ENCODE peak calls at places on chromosomes 13 and 19, in six cellular contexts. E is cardiac muscle cell, A is thoracic aorta, X is neuronal stem cell, S is transverse colon, C is GM23248. O is an unnamed sample.

GRCh38 chr13:20363162-20363561 is 131.0 kb upstream of the GJB6 start:
- DNase-seq in X (no peak), S (no peak), E (no peak), C (no peak), A (no peak), O (no peak)

GRCh38 chr19:13849991-13850909 is 26.7 kb upstream of the NANOS3 start:
- DNase-seq in A (no peak), C (peak; percentile 89), X (no peak), E (peak; percentile 87), S (peak; percentile 86), O (peak; percentile 94)

GRCh38 chr19:27777242-27777641 is 1435.7 kb downstream of the UQCRFS1 start:
- DNase-seq in C (no peak), A (no peak), X (no peak), E (no peak), S (no peak), O (no peak)

GRCh38 chr19:16051254-16052025 is 24.9 kb upstream of the TPM4 start:
- DNase-seq in C (no peak), E (peak; percentile 58), A (no peak), S (no peak), X (no peak), O (no peak)

GRCh38 chr13:92362717-92363116 is 863.9 kb upstream of the GPC6 start:
- DNase-seq in S (no peak), C (no peak), X (no peak), A (no peak), E (peak; percentile 90), O (no peak)

GRCh38 chr19:4196587-4197148 is 14.2 kb downstream of the ANKRD24 start:
- DNase-seq in C (no peak), E (no peak), S (no peak), A (no peak), X (no peak), O (no peak)

GRCh38 chr19:39871362-39871761 is 25.2 kb upstream of the FBL start:
- DNase-seq in S (no peak), E (no peak), A (no peak), C (no peak), X (no peak), O (no peak)

GRCh38 chr13:72530471-72530870 is 197.0 kb downstream of the MZT1 start:
- DNase-seq in X (no peak), E (no peak), C (no peak), A (no peak), S (no peak), O (no peak)

GRCh38 chr13:30607908-30608307 is 9.8 kb upstream of the USPL1 start:
- DNase-seq in S (peak; percentile 57), C (no peak), A (no peak), X (no peak), E (no peak), O (no peak)

GRCh38 chr19:11735375-11735774 is 3.4 kb downstream of the ZNF823 start:
- DNase-seq in E (no peak), X (no peak), C (peak; percentile 3), S (peak; percentile 34), A (no peak), O (no peak)

GRCh38 chr19:46861691-46862503 is 1.1 kb downstream of the ARHGAP35 start:
- DNase-seq in E (no peak), C (peak; percentile 64), A (no peak), X (no peak), S (peak; percentile 28), O (peak; percentile 41)

GRCh38 chr13:46386426-46386995 is 541 bp downstream of the RUBCNL start:
- DNase-seq in C (peak; percentile 56), A (no peak), X (no peak), E (no peak), S (no peak), O (no peak)

GRCh38 chr13:26473571-26474230 is 83.8 kb upstream of the WASF3 start:
- DNase-seq in E (no peak), X (no peak), S (no peak), C (no peak), A (no peak), O (no peak)

GRCh38 chr13:113636266-113636963 is 21.6 kb downstream of the ATP4B start:
- DNase-seq in A (no peak), E (no peak), S (no peak), C (no peak), X (no peak), O (no peak)

GRCh38 chr19:43901395-43902390 is 33.4 kb downstream of the ZNF45 start:
- DNase-seq in S (peak; percentile 75), X (peak; percentile 75), E (peak; percentile 93), A (no peak), C (peak; percentile 93), O (peak; percentile 90)

GRCh38 chr19:13861714-13862531 is 15.0 kb upstream of the NANOS3 start:
- DNase-seq in E (peak; percentile 96), S (peak; percentile 95), X (peak; percentile 88), A (peak; percentile 71), C (peak; percentile 92), O (peak; percentile 98)

GRCh38 chr19:3751236-3751635 is 10.3 kb downstream of the APBA3 start:
- DNase-seq in E (no peak), S (no peak), A (no peak), X (no peak), C (no peak), O (no peak)

GRCh38 chr13:31930901-31931522 is 100.6 kb upstream of the FRY start:
- DNase-seq in S (no peak), A (no peak), X (no peak), E (peak; percentile 10), C (no peak), O (no peak)

GRCh38 chr19:6740589-6741348 is 1.3 kb downstream of the TRIP10 start:
- DNase-seq in X (peak; percentile 67), E (peak; percentile 53), S (peak; percentile 62), A (no peak), C (peak; percentile 51), O (peak; percentile 89)

GRCh38 chr19:51719251-51719901 is 4.4 kb downstream of the HAS1 start:
- DNase-seq in X (no peak), E (no peak), S (no peak), C (no peak), A (no peak), O (no peak)
- H3K4me1 ChIP-seq in X (peaks cover 7% of the 10 kb centered on the region), E (no peaks in the 10 kb centered on the region), S (peaks cover 7% of the 10 kb centered on the region), C (peaks cover 2% of the 10 kb centered on the region), A (peaks cover 6% of the 10 kb centered on the region), O (no peaks in the 10 kb centered on the region)

DNA sequence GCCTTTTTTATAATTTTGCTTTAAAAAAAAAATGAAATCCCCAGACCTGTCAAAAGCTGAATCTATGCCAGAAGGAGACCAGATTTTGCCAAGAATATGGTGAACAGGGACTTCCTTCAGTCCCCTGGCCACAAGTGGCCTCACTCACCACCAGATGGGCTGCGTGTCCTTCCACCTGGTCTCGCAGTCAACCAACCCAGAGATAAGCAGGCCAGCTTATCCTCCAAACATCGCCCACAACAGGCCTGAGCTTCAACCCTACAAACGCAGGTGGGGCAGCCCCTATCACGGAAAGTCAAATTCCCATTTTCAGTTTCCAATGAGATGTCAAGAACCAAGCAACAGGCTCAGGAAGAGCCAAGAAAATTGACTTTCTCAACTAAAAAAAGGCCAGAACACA is 30.5 kb downstream of the STK24 start:
- DNase-seq in E (no peak), S (no peak), X (no peak), C (no peak), A (no peak), O (no peak)
- H3K4me3 ChIP-seq in E (no peak overlapping the region), S (no peak overlapping the region), X (no peak overlapping the region), C (no peak overlapping the region), A (no peak overlapping the region), O (no peak overlapping the region)

DNA sequence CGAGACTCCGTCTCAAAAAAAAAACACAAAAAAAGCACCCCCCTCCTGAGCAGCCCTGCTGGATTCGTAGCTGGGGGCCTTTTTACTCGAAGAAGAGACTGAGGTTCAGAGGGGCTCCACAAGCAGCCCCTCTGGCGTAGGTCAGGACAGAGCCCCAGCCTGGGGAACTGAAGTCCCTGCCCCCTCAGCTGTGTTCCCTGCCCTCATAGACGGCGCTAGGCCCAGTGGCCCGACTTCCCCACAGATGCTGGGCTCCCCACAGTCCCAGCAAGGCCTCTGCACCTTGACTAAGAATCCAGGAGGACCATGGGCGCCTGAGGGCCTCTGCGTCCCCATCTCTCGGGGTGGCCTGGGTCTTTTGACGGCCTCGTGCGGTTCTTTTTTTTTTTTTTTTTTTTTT is 1.1 kb upstream of the MISP start:
- DNase-seq in S (no peak), X (no peak), E (no peak), A (no peak), C (no peak), O (no peak)
- H3K4me1 ChIP-seq in S (peaks cover 36% of the 10 kb centered on the region), X (peaks cover 3% of the 10 kb centered on the region), E (no peaks in the 10 kb centered on the region), A (no peaks in the 10 kb centered on the region), C (peaks cover 10% of the 10 kb centered on the region), O (peaks cover 18% of the 10 kb centered on the region)

GRCh38 chr13:47545206-47545605 is 455.9 kb downstream of the SUCLA2 start:
- DNase-seq in C (peak; percentile 12), S (no peak), X (no peak), A (no peak), E (peak; percentile 19), O (no peak)

GRCh38 chr13:47545630-47546029 is 455.4 kb downstream of the SUCLA2 start:
- DNase-seq in C (peak; percentile 46), E (no peak), S (no peak), A (no peak), X (no peak), O (no peak)

GRCh38 chr13:47548294-47548825 is 452.7 kb downstream of the SUCLA2 start:
- DNase-seq in X (no peak), C (no peak), E (no peak), S (no peak), A (no peak), O (no peak)

GRCh38 chr13:47546265-47546962 is 454.7 kb downstream of the SUCLA2 start:
- DNase-seq in E (no peak), C (no peak), S (no peak), A (no peak), X (no peak), O (no peak)

GRCh38 chr13:47546963-47547345 is 454.1 kb downstream of the SUCLA2 start:
- DNase-seq in E (no peak), S (no peak), C (no peak), X (no peak), A (no peak), O (no peak)
- H3K4me3 ChIP-seq in E (no peak overlapping the region), S (no peak overlapping the region), C (no peak overlapping the region), X (no peak overlapping the region), A (no peak overlapping the region), O (no peak overlapping the region)

DNA sequence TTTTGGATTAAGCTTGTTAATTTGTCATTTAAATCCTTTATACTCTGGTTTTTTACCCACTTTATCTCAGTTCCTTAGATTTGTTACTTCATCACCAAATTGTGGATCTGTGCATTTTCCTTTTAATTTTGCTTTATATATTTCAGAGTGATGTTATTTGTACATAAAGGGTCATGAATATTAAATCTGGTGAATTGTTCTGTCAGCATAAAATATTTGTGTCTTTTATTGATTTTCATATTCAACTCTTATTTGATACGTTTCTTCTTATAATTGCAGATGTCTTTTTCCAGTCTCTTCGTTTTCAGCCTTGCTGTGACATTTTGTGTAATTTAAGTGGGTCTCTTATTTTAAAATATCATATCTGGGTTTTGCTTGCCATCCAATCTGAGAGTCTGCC is 4.7 kb downstream of the SETDB2 start:
- DNase-seq in X (no peak), C (no peak), S (no peak), E (no peak), A (no peak), O (no peak)
- H3K4me1 ChIP-seq in X (no peaks in the 10 kb centered on the region), C (peaks cover 14% of the 10 kb centered on the region), S (no peaks in the 10 kb centered on the region), E (peaks cover 8% of the 10 kb centered on the region), A (peaks cover 41% of the 10 kb centered on the region), O (no peaks in the 10 kb centered on the region)

GRCh38 chr19:41563847-41564514 is 12.0 kb upstream of the CEACAM21 start:
- DNase-seq in E (no peak), A (no peak), S (no peak), X (no peak), C (no peak), O (no peak)
- H3K4me3 ChIP-seq in E (no peak overlapping the region), A (peak overlapping the region; percentile 54), S (no peak overlapping the region), X (no peak overlapping the region), C (no peak overlapping the region), O (peak overlapping the region; percentile 57)